ENCODE peak calls at places on chromosomes 2 and 18, in ten cellular contexts. M is choroid plexus epithelial cell, D is neural progenitor cell, U is foreskin fibroblast, W is HepG2, F is kidney epithelial cell, Q is GM12864, B is HCT116, E is transverse colon, V is lower lobe of right lung. Z is an unnamed sample.

GRCh38 chr2:40721595-40721994 is 269.7 kb upstream of the SLC8A1 start:
- DNase-seq in M (no peak), D (no peak), U (peak), W (no peak), F (peak), Q (no peak), B (no peak), E (no peak), V (no peak), Z (peak)

GRCh38 chr18:13296868-13297574 is 78.5 kb downstream of the LDLRAD4 start:
- DNase-seq in M (no peak), D (no peak), U (no peak), W (no peak), F (no peak), Q (no peak), B (no peak), E (no peak), V (no peak), Z (no peak)

GRCh38 chr2:176907341-176907740 is 305.3 kb upstream of the HNRNPA3 start:
- DNase-seq in M (no peak), D (no peak), U (no peak), W (no peak), F (no peak), Q (no peak), B (no peak), E (no peak), V (no peak), Z (no peak)

GRCh38 chr2:47174731-47175361 is 19.7 kb upstream of the STPG4 start:
- DNase-seq in M (peak), D (peak), U (no peak), W (peak), F (no peak), Q (no peak), B (peak), E (peak), V (peak), Z (peak)

GRCh38 chr18:10912790-10913560 is 236.4 kb downstream of the PIEZO2 start:
- DNase-seq in M (peak), D (no peak), U (no peak), W (peak), F (peak), Q (no peak), B (no peak), E (no peak), V (no peak), Z (peak)

GRCh38 chr18:24560511-24560981 is 100.1 kb downstream of the HRH4 start:
- DNase-seq in M (no peak), D (peak), U (no peak), W (no peak), F (peak), Q (no peak), B (peak), E (no peak), V (no peak), Z (no peak)

GRCh38 chr2:69798466-69798908 is 31.0 kb upstream of the GMCL1 start:
- DNase-seq in M (peak), D (no peak), U (no peak), W (no peak), F (no peak), Q (no peak), B (no peak), E (peak), V (no peak), Z (peak)

GRCh38 chr2:121236650-121237049 is 48.4 kb downstream of the TFCP2L1 start:
- DNase-seq in M (no peak), D (no peak), U (no peak), W (no peak), F (no peak), Q (no peak), B (no peak), E (no peak), V (peak), Z (no peak)

GRCh38 chr2:205585451-205586045 is 96.8 kb upstream of the NRP2 start:
- DNase-seq in M (peak), D (peak), U (no peak), W (no peak), F (no peak), Q (no peak), B (no peak), E (no peak), V (no peak), Z (no peak)

GRCh38 chr2:172999641-173000387 is 75.8 kb upstream of the MAP3K20 start:
- DNase-seq in M (no peak), D (no peak), U (peak), W (no peak), F (no peak), Q (no peak), B (no peak), E (no peak), V (no peak), Z (no peak)

GRCh38 chr18:45127395-45127794 is 446.7 kb downstream of the SETBP1 start:
- DNase-seq in M (no peak), D (no peak), U (no peak), W (no peak), F (no peak), Q (no peak), B (no peak), E (no peak), V (no peak), Z (no peak)

GRCh38 chr2:148721520-148721931 is 77.0 kb downstream of the EPC2 start:
- DNase-seq in M (peak), D (no peak), U (no peak), W (no peak), F (no peak), Q (no peak), B (no peak), E (no peak), V (no peak), Z (peak)

GRCh38 chr18:67010916-67011315 is 407.0 kb upstream of the CDH19 start:
- DNase-seq in M (peak), D (no peak), U (no peak), W (no peak), F (peak), Q (no peak), B (no peak), E (no peak), V (no peak), Z (no peak)

GRCh38 chr2:174681983-174682577 is 82.2 kb downstream of the CHRNA1 start:
- DNase-seq in M (no peak), D (peak), U (no peak), W (no peak), F (no peak), Q (no peak), B (no peak), E (peak), V (peak), Z (peak)

GRCh38 chr2:187504312-187504921 is 49.8 kb downstream of the TFPI start:
- DNase-seq in M (no peak), D (no peak), U (no peak), W (no peak), F (no peak), Q (no peak), B (no peak), E (no peak), V (no peak), Z (no peak)

GRCh38 chr2:225889452-225889851 is 489.9 kb downstream of the NYAP2 start:
- DNase-seq in M (peak), D (peak), U (peak), W (peak), F (peak), Q (no peak), B (peak), E (no peak), V (no peak), Z (peak)

GRCh38 chr2:200050921-200051620 is 95.7 kb downstream of the MAIP1 start:
- DNase-seq in M (no peak), D (no peak), U (no peak), W (no peak), F (peak), Q (no peak), B (no peak), E (peak), V (no peak), Z (no peak)

GRCh38 chr2:189698020-189698887 is 23.8 kb downstream of the ANKAR start:
- DNase-seq in M (peak), D (peak), U (no peak), W (peak), F (no peak), Q (no peak), B (peak), E (peak), V (no peak), Z (peak)

GRCh38 chr2:54261537-54261936 is 5.5 kb upstream of the TSPYL6 start:
- DNase-seq in M (peak), D (no peak), U (no peak), W (peak), F (no peak), Q (no peak), B (no peak), E (no peak), V (no peak), Z (no peak)

GRCh38 chr2:51120754-51121280 is 88.9 kb upstream of the NRXN1 start:
- DNase-seq in M (peak), D (no peak), U (no peak), W (no peak), F (no peak), Q (no peak), B (no peak), E (no peak), V (no peak), Z (no peak)

GRCh38 chr2:176147790-176148496 is 3.4 kb upstream of the HOXD4 start:
- DNase-seq in M (no peak), D (no peak), U (no peak), W (no peak), F (no peak), Q (no peak), B (no peak), E (no peak), V (no peak), Z (no peak)

GRCh38 chr18:23515911-23516546 is 12.7 kb downstream of the RMC1 start:
- DNase-seq in M (peak), D (peak), U (peak), W (peak), F (no peak), Q (peak), B (peak), E (peak), V (peak), Z (peak)

GRCh38 chr18:78610179-78610578 is 369.4 kb upstream of the SALL3 start:
- DNase-seq in M (no peak), D (no peak), U (no peak), W (no peak), F (no peak), Q (no peak), B (no peak), E (no peak), V (no peak), Z (no peak)

GRCh38 chr18:77528877-77529276 is 279.2 kb downstream of the GALR1 start:
- DNase-seq in M (no peak), D (no peak), U (no peak), W (no peak), F (no peak), Q (no peak), B (no peak), E (no peak), V (no peak), Z (no peak)

GRCh38 chr18:24839991-24840390 is 379.6 kb downstream of the HRH4 start:
- DNase-seq in M (no peak), D (no peak), U (no peak), W (no peak), F (no peak), Q (no peak), B (no peak), E (no peak), V (no peak), Z (no peak)

GRCh38 chr18:40565805-40566509 is 1389.1 kb upstream of the PIK3C3 start:
- DNase-seq in M (no peak), D (no peak), U (no peak), W (no peak), F (no peak), Q (no peak), B (no peak), E (no peak), V (no peak), Z (no peak)

GRCh38 chr2:220077488-220077887 is 450.1 kb downstream of the SLC4A3 start:
- DNase-seq in M (peak), D (peak), U (peak), W (no peak), F (no peak), Q (no peak), B (no peak), E (no peak), V (no peak), Z (peak)

GRCh38 chr2:170313636-170314348 is 135.8 kb downstream of the MYO3B start:
- DNase-seq in M (no peak), D (no peak), U (peak), W (no peak), F (no peak), Q (no peak), B (no peak), E (no peak), V (no peak), Z (no peak)

GRCh38 chr2:29741132-29741531 is 180.3 kb downstream of the ALK start:
- DNase-seq in M (no peak), D (no peak), U (no peak), W (no peak), F (no peak), Q (no peak), B (no peak), E (no peak), V (no peak), Z (no peak)

DNA sequence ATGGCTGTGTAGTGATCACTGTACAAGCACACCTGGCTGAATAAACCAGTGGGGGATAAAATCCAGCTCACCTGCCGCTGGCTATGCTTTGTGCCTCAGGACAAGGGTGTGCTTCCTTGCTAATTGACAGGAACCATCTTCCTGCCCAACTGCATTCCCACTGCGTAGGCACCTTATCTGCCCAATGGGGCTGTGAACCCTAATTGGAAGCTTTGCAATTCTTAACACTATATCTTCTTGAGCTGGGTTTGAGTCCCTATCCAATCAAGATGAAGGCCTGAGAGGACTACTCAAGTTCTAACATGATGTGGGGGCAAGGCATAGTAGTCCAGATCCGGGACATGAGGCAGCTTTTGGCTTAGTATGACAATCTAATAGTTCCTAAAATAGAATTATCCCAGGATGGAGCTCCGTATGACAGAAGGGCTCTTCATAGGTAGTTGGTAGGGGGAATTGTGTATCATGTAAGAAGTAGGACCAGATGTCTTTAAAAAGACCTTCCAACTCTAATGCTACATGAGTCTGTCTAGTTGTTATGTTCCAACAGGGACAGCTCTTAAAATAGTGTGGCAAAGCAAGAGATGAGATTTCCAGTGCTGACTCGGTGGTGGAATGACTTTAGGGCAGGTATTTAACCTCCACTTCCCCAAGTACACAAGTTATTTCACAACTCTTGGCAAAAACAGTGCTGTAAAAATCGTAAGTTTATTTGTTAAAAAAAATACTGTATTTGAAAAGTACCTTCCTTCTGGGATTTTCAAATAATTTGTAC is 2.3 kb upstream of the TMEM150A start:
- DNase-seq in M (peak), D (no peak), U (no peak), W (no peak), F (no peak), Q (no peak), B (no peak), E (no peak), V (no peak), Z (peak)
- H3K4me3 ChIP-seq in M (no peak), D (no peak), U (no peak), W (no peak), F (no peak), Q (no peak), B (no peak), E (no peak), V (peak), Z (peak)

GRCh38 chr2:101518470-101519172 is 43.7 kb upstream of the RFX8 start:
- DNase-seq in M (peak), D (peak), U (peak), W (peak), F (no peak), Q (no peak), B (peak), E (peak), V (no peak), Z (peak)
- TF ChIP-seq CTCF in M (peak), D (peak), U (peak), W (peak), F (peak), Q (no peak), B (peak), E (peak), V (peak), Z (peak)

GRCh38 chr2:127508025-127508620 is 18.2 kb downstream of the IWS1 start:
- DNase-seq in M (peak), D (no peak), U (no peak), W (no peak), F (no peak), Q (no peak), B (no peak), E (no peak), V (no peak), Z (peak)
- H3K4me3 ChIP-seq in M (no peak), D (no peak), U (peak), W (no peak), F (no peak), Q (no peak), B (no peak), E (no peak), V (no peak), Z (no peak)

GRCh38 chr18:31504455-31505147 is 6.6 kb downstream of the DSG2 start:
- DNase-seq in M (no peak), D (no peak), U (no peak), W (no peak), F (no peak), Q (no peak), B (no peak), E (no peak), V (no peak), Z (no peak)

GRCh38 chr18:31505161-31505560 is 7.2 kb downstream of the DSG2 start:
- DNase-seq in M (no peak), D (no peak), U (no peak), W (no peak), F (no peak), Q (no peak), B (no peak), E (no peak), V (no peak), Z (no peak)

GRCh38 chr18:31503011-31503410 is 5.0 kb downstream of the DSG2 start:
- DNase-seq in M (no peak), D (no peak), U (no peak), W (no peak), F (no peak), Q (no peak), B (no peak), E (no peak), V (no peak), Z (no peak)

GRCh38 chr18:31508781-31509180 is 10.8 kb downstream of the DSG2 start:
- DNase-seq in M (no peak), D (no peak), U (no peak), W (no peak), F (no peak), Q (no peak), B (no peak), E (no peak), V (no peak), Z (no peak)

GRCh38 chr18:31506024-31506742 is 8.2 kb downstream of the DSG2 start:
- DNase-seq in M (peak), D (no peak), U (no peak), W (peak), F (no peak), Q (no peak), B (no peak), E (no peak), V (no peak), Z (peak)
- TF ChIP-seq CTCF in M (peak), D (peak), U (no peak), W (peak), F (peak), Q (no peak), B (peak), E (no peak), V (no peak), Z (peak)

GRCh38 chr18:68841301-68841700 is 43.4 kb downstream of the CCDC102B start:
- DNase-seq in M (peak), D (no peak), U (no peak), W (no peak), F (no peak), Q (no peak), B (no peak), E (no peak), V (no peak), Z (no peak)
- H3K4me3 ChIP-seq in M (no peak), D (no peak), U (no peak), W (no peak), F (no peak), Q (no peak), B (no peak), E (no peak), V (no peak), Z (no peak)

GRCh38 chr18:12119358-12119757 is 25.7 kb downstream of the ANKRD62 start:
- DNase-seq in M (no peak), D (no peak), U (no peak), W (no peak), F (no peak), Q (no peak), B (no peak), E (no peak), V (no peak), Z (no peak)

DNA sequence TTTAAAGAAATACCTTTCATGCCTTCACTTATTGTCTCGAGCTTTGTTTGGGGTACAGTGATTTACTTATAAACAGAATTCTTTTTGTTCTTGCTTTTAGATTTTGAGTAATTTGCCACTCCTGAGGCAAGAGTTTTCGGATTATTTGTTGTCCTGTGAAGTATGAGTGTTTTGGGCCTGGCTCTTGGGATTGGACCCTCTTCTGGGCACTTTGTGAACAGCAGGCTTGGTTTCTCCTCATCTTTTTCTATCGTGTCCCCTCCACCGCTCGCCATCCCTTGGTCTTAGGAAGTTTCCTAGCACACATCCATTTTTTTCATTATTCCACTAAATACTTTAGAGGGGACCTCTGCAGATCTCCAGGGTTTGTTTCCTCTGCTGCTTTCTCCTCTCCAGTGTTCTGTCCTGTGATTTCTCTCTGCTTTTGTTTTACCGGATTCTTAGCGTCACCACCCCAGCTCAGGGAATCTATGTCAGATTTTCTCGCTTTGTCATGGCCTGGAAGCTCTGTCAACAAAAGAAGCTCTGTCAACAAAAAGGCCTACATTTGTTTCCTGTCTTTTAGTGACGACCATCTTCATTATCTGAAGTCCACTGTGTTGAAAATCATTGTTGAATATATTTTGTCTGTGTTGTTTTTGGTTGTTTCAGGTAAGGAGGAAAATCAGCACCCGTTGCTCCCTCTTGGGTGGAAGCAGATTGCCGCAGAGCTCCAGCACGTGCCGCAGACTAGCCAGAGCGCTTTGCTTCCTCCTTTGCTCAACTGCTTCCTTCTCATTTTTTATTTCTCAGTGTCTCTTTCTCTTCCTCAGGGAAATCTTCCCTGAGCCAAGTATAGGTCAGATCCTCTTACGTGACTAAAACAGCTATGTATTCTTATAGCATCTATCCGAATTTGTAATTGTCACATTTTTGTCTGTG is 27.8 kb downstream of the ANKRD62 start:
- DNase-seq in M (peak), D (peak), U (no peak), W (peak), F (no peak), Q (no peak), B (peak), E (no peak), V (no peak), Z (peak)
- TF ChIP-seq CTCF in M (peak), D (peak), U (peak), W (peak), F (no peak), Q (peak), B (peak), E (no peak), V (no peak), Z (peak)

Z was measured in fibroblast of the aortic adventitia.